ENCODE peak calls at places on chromosomes 4 and X, in four cellular contexts. L is dorsolateral prefrontal cortex; N is CD8-positive, alpha-beta memory T cell; J is sigmoid colon. A is an unnamed sample.

GRCh38 chr4:17562157-17562556 is 14.8 kb upstream of the LAP3 start:
- DNase-seq in L (no peak), N (no peak), J (no peak), A (no peak)

GRCh38 chr4:18075823-18076433 is 54.4 kb upstream of the LCORL start:
- DNase-seq in J (no peak), N (peak; percentile 50), L (no peak), A (no peak)

GRCh38 chrX:41273638-41274037 is 60.3 kb upstream of the DDX3X start:
- DNase-seq in J (no peak), N (no peak), L (no peak), A (no peak)

GRCh38 chrX:69156638-69157037 is 8.6 kb downstream of the PJA1 start:
- DNase-seq in L (no peak), N (no peak), J (no peak), A (no peak)

GRCh38 chrX:121256653-121257052 is 209.2 kb downstream of the GLUD2 start:
- DNase-seq in L (no peak), J (no peak), N (no peak), A (no peak)

GRCh38 chr4:184447664-184448063 is 26.7 kb downstream of the IRF2 start:
- DNase-seq in N (no peak), L (no peak), J (no peak), A (no peak)

GRCh38 chrX:39174761-39175417 is 373.6 kb downstream of the MID1IP1 start:
- DNase-seq in J (no peak), L (no peak), N (peak; percentile 59), A (no peak)

GRCh38 chr4:81694514-81694913 is 222.8 kb upstream of the RASGEF1B start:
- DNase-seq in N (no peak), L (no peak), J (no peak), A (no peak)

GRCh38 chr4:38082424-38083374 is 122.5 kb downstream of the PTTG2 start:
- DNase-seq in L (no peak), N (no peak), J (no peak), A (no peak)

GRCh38 chrX:148723551-148723950 is 223.1 kb downstream of the AFF2 start:
- DNase-seq in J (no peak), L (no peak), N (no peak), A (no peak)

GRCh38 chr4:117784266-117784665 is 250.0 kb upstream of the NDST3 start:
- DNase-seq in N (no peak), J (no peak), L (no peak), A (no peak)

GRCh38 chr4:52421811-52422213 is 237.3 kb downstream of the USP46 start:
- DNase-seq in N (no peak), L (no peak), J (no peak), A (no peak)

GRCh38 chrX:39440734-39441305 is 639.6 kb downstream of the MID1IP1 start:
- DNase-seq in L (no peak), N (no peak), J (peak; percentile 28), A (no peak)

GRCh38 chrX:49184294-49185061 is 1.7 kb downstream of the PRICKLE3 start:
- DNase-seq in L (peak; percentile 31), J (peak; percentile 97), N (peak; percentile 53), A (peak; percentile 94)

GRCh38 chr4:85086721-85087120 is 120.2 kb upstream of the WDFY3 start:
- DNase-seq in L (no peak), N (no peak), J (no peak), A (no peak)

GRCh38 chr4:77342170-77342810 is 185.3 kb downstream of the CCNG2 start:
- DNase-seq in N (no peak), L (no peak), J (no peak), A (no peak)

GRCh38 chrX:18354369-18355329 is at the start of gene SCML2:
- DNase-seq in N (peak; percentile 46), J (peak; percentile 69), L (peak; percentile 45), A (no peak)

GRCh38 chr4:1246111-1246881 is 2.6 kb downstream of the CTBP1 start:
- DNase-seq in N (peak; percentile 45), J (peak; percentile 64), L (peak; percentile 13), A (no peak)

GRCh38 chrX:50988649-50989048 is 78.1 kb downstream of the BMP15 start:
- DNase-seq in L (no peak), N (no peak), J (no peak), A (no peak)

GRCh38 chr4:25172964-25173917 is 13.0 kb upstream of the SEPSECS start:
- DNase-seq in J (peak; percentile 70), L (no peak), N (no peak), A (peak; percentile 72)

GRCh38 chr4:76641351-76641750 is 206.3 kb downstream of the SHROOM3 start:
- DNase-seq in J (no peak), N (no peak), L (no peak), A (no peak)

GRCh38 chr4:110949516-110949915 is 326.6 kb upstream of the PITX2 start:
- DNase-seq in J (no peak), N (no peak), L (no peak), A (no peak)

GRCh38 chrX:69097451-69098236 is 67.6 kb downstream of the PJA1 start:
- DNase-seq in L (no peak), N (no peak), J (no peak), A (no peak)

GRCh38 chrX:16836371-16836770 is 33.8 kb downstream of the RBBP7 start:
- DNase-seq in L (no peak), N (no peak), J (no peak), A (no peak)

GRCh38 chrX:15500497-15500966 is at the start of gene BMX:
- DNase-seq in J (no peak), L (no peak), N (no peak), A (peak; percentile 76)

GRCh38 chrX:1452497-1453389 is at the start of gene ASMTL:
- DNase-seq in L (peak; percentile 99), N (peak; percentile 100), J (peak; percentile 100), A (peak; percentile 99)

GRCh38 chrX:17644001-17644400 is 93.3 kb upstream of the SCML1 start:
- DNase-seq in L (no peak), N (no peak), J (no peak), A (no peak)

GRCh38 chr4:169163495-169163894 is 107.3 kb downstream of the SH3RF1 start:
- DNase-seq in N (no peak), J (no peak), L (no peak), A (no peak)

GRCh38 chr4:11650801-11651596 is 222.3 kb upstream of the HS3ST1 start:
- DNase-seq in L (no peak), J (no peak), N (no peak), A (no peak)

GRCh38 chrX:149527705-149528104 is 13.1 kb upstream of the EOLA1 start:
- DNase-seq in N (peak; percentile 53), J (no peak), L (no peak), A (no peak)

GRCh38 chr4:43457866-43458265 is 565.4 kb downstream of the GRXCR1 start:
- DNase-seq in L (no peak), J (no peak), N (no peak), A (no peak)

GRCh38 chrX:9327747-9328145 is 137.1 kb upstream of the TBL1X start:
- DNase-seq in N (no peak), J (no peak), L (no peak), A (no peak)

GRCh38 chr4:101593666-101594065 is 196.9 kb upstream of the BANK1 start:
- DNase-seq in N (no peak), L (no peak), J (no peak), A (no peak)

GRCh38 chr4:140296335-140296753 is 77.1 kb upstream of the SCOC start:
- DNase-seq in L (no peak), J (peak; percentile 91), N (no peak), A (peak; percentile 89)
- H3K27ac ChIP-seq in L (no peak overlapping the region), J (peak overlapping the region; percentile 52), N (no peak overlapping the region), A (no peak overlapping the region)

DNA sequence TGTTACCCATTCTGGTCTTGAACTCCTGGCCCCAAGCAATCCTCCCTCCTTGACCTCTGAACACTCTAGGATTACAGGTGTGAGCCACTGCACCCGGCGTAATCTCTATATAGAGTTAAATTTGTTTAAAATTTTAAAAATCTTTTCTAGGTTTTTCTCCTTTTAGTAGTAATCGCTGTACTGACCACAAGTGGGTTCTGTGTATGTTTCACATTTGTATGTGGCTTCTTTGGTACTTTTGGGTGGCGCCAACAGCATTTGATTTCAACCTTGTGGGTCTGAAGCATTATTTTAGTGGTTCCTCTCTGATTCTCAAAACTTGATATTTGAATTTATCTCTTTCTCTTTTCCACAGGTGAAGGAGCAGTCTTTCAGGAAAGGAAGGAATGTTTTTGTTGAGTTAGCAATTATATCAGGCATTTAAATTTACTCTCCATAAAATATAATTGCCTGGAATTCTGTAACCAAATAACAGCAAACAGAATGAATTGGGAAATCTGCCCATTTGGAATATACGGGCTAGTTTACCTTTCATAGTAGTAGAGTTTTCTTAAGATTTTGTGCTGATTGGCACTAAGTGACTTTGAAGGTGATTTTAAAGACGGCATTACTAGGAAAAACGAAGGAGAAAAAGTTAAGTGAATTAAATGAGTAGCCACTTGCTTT is 29.5 kb downstream of the ARHGAP10 start:
- DNase-seq in L (no peak), N (no peak), J (no peak), A (no peak)
- H3K27ac ChIP-seq in L (no peak overlapping the region), N (no peak overlapping the region), J (peak overlapping the region; percentile 79), A (peak overlapping the region; percentile 14)

DNA sequence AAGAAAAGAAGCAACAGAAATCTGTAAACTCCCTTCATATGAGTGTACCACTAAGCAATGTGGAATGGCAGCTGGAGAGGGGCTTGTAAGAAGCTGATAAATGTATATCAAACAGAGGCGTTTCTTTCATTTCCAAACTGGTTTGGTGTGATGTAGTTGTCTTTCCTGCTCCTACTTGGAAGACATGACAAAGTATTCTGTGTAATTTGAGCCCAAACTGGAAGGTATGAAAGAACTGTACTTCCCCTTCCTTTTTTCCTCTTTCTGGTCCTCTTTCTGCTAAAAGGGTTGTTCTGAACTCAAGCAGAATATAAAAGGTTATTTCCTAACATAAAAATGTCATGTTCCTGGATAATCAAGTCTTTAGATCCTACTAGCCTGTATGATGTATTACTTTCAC is 25.1 kb upstream of the METAP1 start:
- DNase-seq in N (no peak), L (no peak), J (no peak), A (no peak)
- H3K27ac ChIP-seq in N (no peak overlapping the region), L (no peak overlapping the region), J (no peak overlapping the region), A (no peak overlapping the region)

DNA sequence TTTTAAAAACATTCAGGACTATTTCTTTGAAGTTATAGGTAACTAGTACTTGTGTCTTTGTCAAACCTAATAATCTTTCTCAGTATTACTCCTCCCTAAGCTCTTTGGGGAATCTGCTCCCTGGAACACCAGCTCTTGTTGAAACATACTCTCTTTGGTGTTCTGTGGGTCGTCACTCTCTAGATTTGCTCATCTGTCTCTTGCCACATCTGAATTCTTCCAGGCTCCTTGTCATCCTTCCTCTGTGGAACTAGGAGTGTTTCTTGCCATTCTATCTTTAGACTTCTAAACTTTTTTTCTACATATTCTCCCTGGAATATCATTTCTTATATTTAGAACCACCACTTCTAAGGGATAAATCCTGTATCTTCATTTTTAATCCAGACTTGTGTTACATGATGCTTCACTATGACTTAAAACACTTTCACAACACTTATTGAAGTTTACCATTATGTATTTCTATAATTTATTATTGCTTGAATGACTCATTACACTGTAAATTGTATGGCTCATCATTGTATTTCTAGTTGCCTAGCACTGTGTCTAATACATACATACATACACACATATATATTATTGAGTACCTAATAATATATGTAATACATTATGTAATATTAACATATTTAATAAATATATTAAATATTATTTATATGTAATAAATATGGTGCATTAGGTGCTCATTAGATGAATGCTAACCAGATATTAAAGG is 186.1 kb downstream of the TMA16 start:
- DNase-seq in L (no peak), N (no peak), J (no peak), A (no peak)
- H3K27ac ChIP-seq in L (no peak overlapping the region), N (no peak overlapping the region), J (no peak overlapping the region), A (no peak overlapping the region)

GRCh38 chrX:100643943-100644587 is at the start of gene SRPX2:
- DNase-seq in N (no peak), L (no peak), J (peak; percentile 85), A (peak; percentile 84)
- H3K27ac ChIP-seq in N (no peak within 1 kb of the TSS), L (no peak within 1 kb of the TSS), J (peak within 1 kb of the TSS; percentile 71), A (peak within 1 kb of the TSS; percentile 55)